ENCODE peak calls at places on chromosome 4, in five cellular contexts. One of them, this sample, is unnamed.

GRCh38 chr4:109972786-109973528 is 60.3 kb downstream of the EGF start:
- DNase-seq in ACHN: no peak
- DNase-seq in iris pigment epithelial cell: no peak
- DNase-seq in cardiac muscle cell: no peak
- DNase-seq in SIG-M5: no peak
- DNase-seq in this sample: no peak

GRCh38 chr4:2042207-2042946 is 16.8 kb upstream of the NAT8L start:
- DNase-seq in ACHN: peak
- DNase-seq in iris pigment epithelial cell: no peak
- DNase-seq in cardiac muscle cell: peak
- DNase-seq in SIG-M5: no peak
- DNase-seq in this sample: peak

GRCh38 chr4:55004831-55005230 is 120.6 kb downstream of the KDR start:
- DNase-seq in ACHN: no peak
- DNase-seq in iris pigment epithelial cell: no peak
- DNase-seq in cardiac muscle cell: peak
- DNase-seq in SIG-M5: no peak
- DNase-seq in this sample: no peak

GRCh38 chr4:8834681-8835220 is 36.9 kb downstream of the HMX1 start:
- DNase-seq in ACHN: no peak
- DNase-seq in iris pigment epithelial cell: no peak
- DNase-seq in cardiac muscle cell: no peak
- DNase-seq in SIG-M5: no peak
- DNase-seq in this sample: no peak

GRCh38 chr4:175092114-175092513 is 174.0 kb downstream of the ADAM29 start:
- DNase-seq in ACHN: no peak
- DNase-seq in iris pigment epithelial cell: no peak
- DNase-seq in cardiac muscle cell: no peak
- DNase-seq in SIG-M5: no peak
- DNase-seq in this sample: no peak

GRCh38 chr4:102778720-102779119 is 18.0 kb upstream of the MANBA start:
- DNase-seq in ACHN: no peak
- DNase-seq in iris pigment epithelial cell: no peak
- DNase-seq in cardiac muscle cell: peak
- DNase-seq in SIG-M5: no peak
- DNase-seq in this sample: peak

GRCh38 chr4:1967512-1968149 is 41.1 kb downstream of the NELFA start:
- DNase-seq in ACHN: no peak
- DNase-seq in iris pigment epithelial cell: peak
- DNase-seq in cardiac muscle cell: no peak
- DNase-seq in SIG-M5: no peak
- DNase-seq in this sample: no peak

GRCh38 chr4:139658185-139658584 is 7.4 kb upstream of the MGST2 start:
- DNase-seq in ACHN: no peak
- DNase-seq in iris pigment epithelial cell: no peak
- DNase-seq in cardiac muscle cell: no peak
- DNase-seq in SIG-M5: no peak
- DNase-seq in this sample: no peak

GRCh38 chr4:162456106-162456505 is 292.3 kb upstream of the FSTL5 start:
- DNase-seq in ACHN: no peak
- DNase-seq in iris pigment epithelial cell: no peak
- DNase-seq in cardiac muscle cell: no peak
- DNase-seq in SIG-M5: no peak
- DNase-seq in this sample: no peak

GRCh38 chr4:8407316-8407715 is 33.2 kb downstream of the ACOX3 start:
- DNase-seq in ACHN: no peak
- DNase-seq in iris pigment epithelial cell: no peak
- DNase-seq in cardiac muscle cell: no peak
- DNase-seq in SIG-M5: no peak
- DNase-seq in this sample: no peak

GRCh38 chr4:176307591-176307920 is 12.2 kb upstream of the SPCS3 start:
- DNase-seq in ACHN: peak
- DNase-seq in iris pigment epithelial cell: no peak
- DNase-seq in cardiac muscle cell: no peak
- DNase-seq in SIG-M5: no peak
- DNase-seq in this sample: no peak

GRCh38 chr4:118920247-118920646 is 31.6 kb downstream of the SYNPO2 start:
- DNase-seq in ACHN: no peak
- DNase-seq in iris pigment epithelial cell: peak
- DNase-seq in cardiac muscle cell: no peak
- DNase-seq in SIG-M5: no peak
- DNase-seq in this sample: no peak

GRCh38 chr4:158998624-158999023 is 104.3 kb upstream of the RAPGEF2 start:
- DNase-seq in ACHN: peak
- DNase-seq in iris pigment epithelial cell: peak
- DNase-seq in cardiac muscle cell: no peak
- DNase-seq in SIG-M5: no peak
- DNase-seq in this sample: peak

This sample was measured in HuH-7.